ENCODE peak calls at places on chromosomes 11 and 22, in seven cellular contexts. One of them, this sample, is unnamed.

GRCh38 chr22:40512426-40513136 is 123.9 kb downstream of the MRTFA start:
- DNase-seq in fibroblast of pulmonary artery: peak; percentile 100
- DNase-seq in PC-9: no peak
- DNase-seq in GM12865: no peak
- DNase-seq in AG10803: peak; percentile 100
- DNase-seq in epithelial cell of esophagus: peak; percentile 97
- DNase-seq in choroid plexus epithelial cell: peak; percentile 86
- DNase-seq in this sample: no peak

GRCh38 chr11:96257972-96258951 is 84.7 kb downstream of the MAML2 start:
- DNase-seq in fibroblast of pulmonary artery: no peak
- DNase-seq in PC-9: no peak
- DNase-seq in GM12865: peak; percentile 71
- DNase-seq in AG10803: peak; percentile 76
- DNase-seq in epithelial cell of esophagus: no peak
- DNase-seq in choroid plexus epithelial cell: peak; percentile 77
- DNase-seq in this sample: peak; percentile 49

GRCh38 chr11:12900496-12900895 is 108.6 kb upstream of the RASSF10 start:
- DNase-seq in fibroblast of pulmonary artery: peak; percentile 93
- DNase-seq in PC-9: no peak
- DNase-seq in GM12865: no peak
- DNase-seq in AG10803: peak; percentile 94
- DNase-seq in epithelial cell of esophagus: peak; percentile 91
- DNase-seq in choroid plexus epithelial cell: peak; percentile 90
- DNase-seq in this sample: no peak

GRCh38 chr11:57251491-57252104 is 14.5 kb upstream of the APLNR start:
- DNase-seq in fibroblast of pulmonary artery: peak; percentile 80
- DNase-seq in PC-9: peak; percentile 7
- DNase-seq in GM12865: no peak
- DNase-seq in AG10803: peak; percentile 30
- DNase-seq in epithelial cell of esophagus: peak; percentile 24
- DNase-seq in choroid plexus epithelial cell: peak; percentile 60
- DNase-seq in this sample: no peak

GRCh38 chr11:64851831-64852337 is 7.4 kb upstream of the CDC42BPG start:
- DNase-seq in fibroblast of pulmonary artery: no peak
- DNase-seq in PC-9: no peak
- DNase-seq in GM12865: peak; percentile 76
- DNase-seq in AG10803: no peak
- DNase-seq in epithelial cell of esophagus: no peak
- DNase-seq in choroid plexus epithelial cell: no peak
- DNase-seq in this sample: peak; percentile 72

GRCh38 chr11:62508336-62509058 is 38.1 kb downstream of the AHNAK start:
- DNase-seq in fibroblast of pulmonary artery: peak; percentile 39
- DNase-seq in PC-9: peak; percentile 86
- DNase-seq in GM12865: peak; percentile 16
- DNase-seq in AG10803: peak; percentile 80
- DNase-seq in epithelial cell of esophagus: peak; percentile 66
- DNase-seq in choroid plexus epithelial cell: peak; percentile 57
- DNase-seq in this sample: peak; percentile 57

GRCh38 chr11:7512525-7513209 is 1.1 kb upstream of the PPFIBP2 start:
- DNase-seq in fibroblast of pulmonary artery: peak; percentile 23
- DNase-seq in PC-9: no peak
- DNase-seq in GM12865: peak; percentile 92
- DNase-seq in AG10803: peak; percentile 73
- DNase-seq in epithelial cell of esophagus: no peak
- DNase-seq in choroid plexus epithelial cell: peak; percentile 69
- DNase-seq in this sample: peak; percentile 85

GRCh38 chr22:26671317-26672059 is 14.1 kb downstream of the MIAT start:
- DNase-seq in fibroblast of pulmonary artery: no peak
- DNase-seq in PC-9: no peak
- DNase-seq in GM12865: peak; percentile 86
- DNase-seq in AG10803: no peak
- DNase-seq in epithelial cell of esophagus: peak; percentile 89
- DNase-seq in choroid plexus epithelial cell: no peak
- DNase-seq in this sample: peak; percentile 66

GRCh38 chr22:24134090-24134846 is 47.0 kb upstream of the SUSD2 start:
- DNase-seq in fibroblast of pulmonary artery: no peak
- DNase-seq in PC-9: no peak
- DNase-seq in GM12865: no peak
- DNase-seq in AG10803: no peak
- DNase-seq in epithelial cell of esophagus: no peak
- DNase-seq in choroid plexus epithelial cell: peak; percentile 36
- DNase-seq in this sample: no peak

GRCh38 chr22:25081409-25081824 is 118.2 kb upstream of the CRYBB3 start:
- DNase-seq in fibroblast of pulmonary artery: peak; percentile 55
- DNase-seq in PC-9: peak; percentile 5
- DNase-seq in GM12865: peak; percentile 63
- DNase-seq in AG10803: no peak
- DNase-seq in epithelial cell of esophagus: peak; percentile 42
- DNase-seq in choroid plexus epithelial cell: peak; percentile 58
- DNase-seq in this sample: peak; percentile 71

GRCh38 chr11:6943131-6943530 is 16.9 kb downstream of the ZNF215 start:
- DNase-seq in fibroblast of pulmonary artery: peak; percentile 7
- DNase-seq in PC-9: no peak
- DNase-seq in GM12865: no peak
- DNase-seq in AG10803: peak; percentile 40
- DNase-seq in epithelial cell of esophagus: no peak
- DNase-seq in choroid plexus epithelial cell: peak; percentile 26
- DNase-seq in this sample: no peak

GRCh38 chr22:19943665-19944026 is 2.0 kb upstream of the TXNRD2 start:
- DNase-seq in fibroblast of pulmonary artery: peak; percentile 35
- DNase-seq in PC-9: no peak
- DNase-seq in GM12865: peak; percentile 37
- DNase-seq in AG10803: peak; percentile 84
- DNase-seq in epithelial cell of esophagus: no peak
- DNase-seq in choroid plexus epithelial cell: peak; percentile 83
- DNase-seq in this sample: no peak

GRCh38 chr11:30876656-30877371 is 290.7 kb upstream of the MPPED2 start:
- DNase-seq in fibroblast of pulmonary artery: peak; percentile 62
- DNase-seq in PC-9: no peak
- DNase-seq in GM12865: no peak
- DNase-seq in AG10803: peak; percentile 24
- DNase-seq in epithelial cell of esophagus: peak; percentile 39
- DNase-seq in choroid plexus epithelial cell: no peak
- DNase-seq in this sample: no peak
- TF ChIP-seq CTCF in fibroblast of pulmonary artery: no peak
- TF ChIP-seq CTCF in PC-9: no peak
- TF ChIP-seq CTCF in GM12865: no peak
- TF ChIP-seq CTCF in AG10803: no peak
- TF ChIP-seq CTCF in epithelial cell of esophagus: no peak
- TF ChIP-seq CTCF in choroid plexus epithelial cell: no peak
- TF ChIP-seq CTCF in this sample: no peak

GRCh38 chr22:43289551-43289963 is 53.6 kb downstream of the SCUBE1 start:
- DNase-seq in fibroblast of pulmonary artery: no peak
- DNase-seq in PC-9: no peak
- DNase-seq in GM12865: peak; percentile 18
- DNase-seq in AG10803: peak; percentile 5
- DNase-seq in epithelial cell of esophagus: no peak
- DNase-seq in choroid plexus epithelial cell: peak; percentile 40
- DNase-seq in this sample: no peak
- TF ChIP-seq CTCF in fibroblast of pulmonary artery: no peak
- TF ChIP-seq CTCF in PC-9: no peak
- TF ChIP-seq CTCF in GM12865: no peak
- TF ChIP-seq CTCF in AG10803: no peak
- TF ChIP-seq CTCF in epithelial cell of esophagus: no peak
- TF ChIP-seq CTCF in choroid plexus epithelial cell: no peak
- TF ChIP-seq CTCF in this sample: no peak

GRCh38 chr11:68354181-68354872 is 41.9 kb downstream of the LRP5 start:
- DNase-seq in fibroblast of pulmonary artery: peak; percentile 85
- DNase-seq in PC-9: peak; percentile 96
- DNase-seq in GM12865: no peak
- DNase-seq in AG10803: peak; percentile 99
- DNase-seq in epithelial cell of esophagus: peak; percentile 94
- DNase-seq in choroid plexus epithelial cell: peak; percentile 78
- DNase-seq in this sample: no peak
- TF ChIP-seq CTCF in fibroblast of pulmonary artery: no peak
- TF ChIP-seq CTCF in PC-9: no peak
- TF ChIP-seq CTCF in GM12865: no peak
- TF ChIP-seq CTCF in AG10803: no peak
- TF ChIP-seq CTCF in epithelial cell of esophagus: no peak
- TF ChIP-seq CTCF in choroid plexus epithelial cell: no peak
- TF ChIP-seq CTCF in this sample: no peak

GRCh38 chr11:74683279-74683871 is 47.9 kb downstream of the CHRDL2 start:
- DNase-seq in fibroblast of pulmonary artery: no peak
- DNase-seq in PC-9: no peak
- DNase-seq in GM12865: no peak
- DNase-seq in AG10803: peak; percentile 25
- DNase-seq in epithelial cell of esophagus: no peak
- DNase-seq in choroid plexus epithelial cell: no peak
- DNase-seq in this sample: no peak
- TF ChIP-seq CTCF in fibroblast of pulmonary artery: peak; percentile 31
- TF ChIP-seq CTCF in PC-9: no peak
- TF ChIP-seq CTCF in GM12865: peak; percentile 19
- TF ChIP-seq CTCF in AG10803: peak; percentile 48
- TF ChIP-seq CTCF in epithelial cell of esophagus: peak; percentile 39
- TF ChIP-seq CTCF in choroid plexus epithelial cell: peak; percentile 60
- TF ChIP-seq CTCF in this sample: peak; percentile 13